ENCODE peak calls at places on chromosomes 12 and 14, in eight cellular contexts. Q is A549, G is transverse colon, E is testis, C is ovary, H is gastrocnemius medialis, S is Peyer's patch, D is body of pancreas. U is an unnamed sample.

GRCh38 chr14:51258280-51258679 is 18.2 kb downstream of the TMX1 start:
- DNase-seq in Q (no peak), G (no peak), E (no peak), C (no peak), H (no peak), S (no peak), D (no peak), U (no peak)

GRCh38 chr14:96727076-96727475 is 70.1 kb upstream of the VRK1 start:
- DNase-seq in Q (no peak), G (no peak), E (no peak), C (no peak), H (no peak), S (no peak), D (no peak), U (no peak)

GRCh38 chr12:106982229-106982628 is 4.7 kb downstream of the MTERF2 start:
- DNase-seq in Q (no peak), G (no peak), E (no peak), C (no peak), H (no peak), S (no peak), D (no peak), U (no peak)

GRCh38 chr14:30299915-30300314 is 259.0 kb upstream of the G2E3 start:
- DNase-seq in Q (no peak), G (no peak), E (no peak), C (no peak), H (no peak), S (no peak), D (no peak), U (no peak)

GRCh38 chr14:69094481-69094880 is 58.4 kb downstream of the DCAF5 start:
- DNase-seq in Q (no peak), G (no peak), E (no peak), C (no peak), H (no peak), S (no peak), D (no peak), U (no peak)

GRCh38 chr12:25553083-25553482 is at the start of gene LMNTD1:
- DNase-seq in Q (no peak), G (no peak), E (no peak), C (no peak), H (no peak), S (no peak), D (no peak), U (no peak)

GRCh38 chr14:71114580-71114979 is 207.3 kb downstream of the PCNX1 start:
- DNase-seq in Q (no peak), G (no peak), E (no peak), C (no peak), H (no peak), S (no peak), D (no peak), U (no peak)

GRCh38 chr12:102197789-102198188 is at the start of gene PMCH:
- DNase-seq in Q (no peak), G (no peak), E (no peak), C (no peak), H (no peak), S (no peak), D (no peak), U (no peak)

GRCh38 chr12:95339086-95339788 is 121.6 kb downstream of the VEZT start:
- DNase-seq in Q (no peak), G (no peak), E (no peak), C (no peak), H (no peak), S (no peak), D (no peak), U (no peak)

GRCh38 chr12:85130631-85131030 is 94.5 kb downstream of the LRRIQ1 start:
- DNase-seq in Q (no peak), G (no peak), E (no peak), C (no peak), H (no peak), S (no peak), D (no peak), U (no peak)

GRCh38 chr12:3992945-3993344 is 119.7 kb upstream of the PARP11 start:
- DNase-seq in Q (no peak), G (no peak), E (no peak), C (no peak), H (no peak), S (no peak), D (no peak), U (no peak)

GRCh38 chr14:74202113-74202512 is 37.1 kb upstream of the VSX2 start:
- DNase-seq in Q (no peak), G (no peak), E (no peak), C (no peak), H (no peak), S (no peak), D (no peak), U (no peak)

GRCh38 chr12:93156091-93156490 is 221.6 kb upstream of the NUDT4 start:
- DNase-seq in Q (no peak), G (no peak), E (no peak), C (no peak), H (no peak), S (no peak), D (peak), U (no peak)

GRCh38 chr12:96988919-96989318 is 81.9 kb downstream of the NEDD1 start:
- DNase-seq in Q (no peak), G (no peak), E (no peak), C (no peak), H (no peak), S (no peak), D (no peak), U (no peak)

GRCh38 chr14:73787760-73788508 is 63.7 kb upstream of the PTGR2 start:
- DNase-seq in Q (no peak), G (no peak), E (no peak), C (peak), H (no peak), S (no peak), D (no peak), U (no peak)

GRCh38 chr12:77352941-77353340 is 287.6 kb upstream of the E2F7 start:
- DNase-seq in Q (no peak), G (no peak), E (no peak), C (no peak), H (no peak), S (no peak), D (no peak), U (no peak)

GRCh38 chr14:79408696-79409095 is 802.6 kb downstream of the DIO2 start:
- DNase-seq in Q (no peak), G (no peak), E (no peak), C (no peak), H (no peak), S (no peak), D (no peak), U (no peak)

GRCh38 chr12:92064420-92064819 is 81.2 kb downstream of the BTG1 start:
- DNase-seq in Q (no peak), G (no peak), E (no peak), C (no peak), H (no peak), S (no peak), D (peak), U (no peak)

GRCh38 chr14:105207460-105207901 is 26.4 kb upstream of the NUDT14 start:
- DNase-seq in Q (no peak), G (no peak), E (no peak), C (no peak), H (no peak), S (no peak), D (no peak), U (no peak)

GRCh38 chr14:94569381-94570001 is 8.2 kb downstream of the SERPINA4 start:
- DNase-seq in Q (no peak), G (no peak), E (peak), C (no peak), H (no peak), S (no peak), D (no peak), U (no peak)

GRCh38 chr12:64102339-64102738 is 119.8 kb downstream of the KICS2 start:
- DNase-seq in Q (no peak), G (no peak), E (no peak), C (no peak), H (no peak), S (no peak), D (no peak), U (no peak)

GRCh38 chr12:14545144-14546124 is 22.2 kb downstream of the PLBD1 start:
- DNase-seq in Q (no peak), G (peak), E (no peak), C (no peak), H (no peak), S (no peak), D (no peak), U (no peak)

GRCh38 chr14:41606249-41607118 is at the start of gene LRFN5:
- DNase-seq in Q (no peak), G (no peak), E (peak), C (peak), H (no peak), S (no peak), D (no peak), U (no peak)

GRCh38 chr12:49347307-49348237 is 884 bp downstream of the DNAJC22 start:
- DNase-seq in Q (peak), G (peak), E (peak), C (peak), H (no peak), S (peak), D (peak), U (peak)

GRCh38 chr12:109561711-109562030 is 11.6 kb downstream of the MMAB start:
- DNase-seq in Q (no peak), G (no peak), E (no peak), C (no peak), H (no peak), S (no peak), D (no peak), U (no peak)

GRCh38 chr12:3279832-3280231 is 202.7 kb downstream of the TSPAN9 start:
- DNase-seq in Q (no peak), G (no peak), E (no peak), C (no peak), H (no peak), S (no peak), D (no peak), U (no peak)

GRCh38 chr14:104976198-104977007 is 1.8 kb downstream of the AHNAK2 start:
- DNase-seq in Q (peak), G (peak), E (peak), C (peak), H (peak), S (peak), D (peak), U (peak)

GRCh38 chr14:104390221-104390931 is 189.2 kb upstream of the C14orf180 start:
- DNase-seq in Q (no peak), G (no peak), E (peak), C (no peak), H (no peak), S (peak), D (no peak), U (no peak)

DNA sequence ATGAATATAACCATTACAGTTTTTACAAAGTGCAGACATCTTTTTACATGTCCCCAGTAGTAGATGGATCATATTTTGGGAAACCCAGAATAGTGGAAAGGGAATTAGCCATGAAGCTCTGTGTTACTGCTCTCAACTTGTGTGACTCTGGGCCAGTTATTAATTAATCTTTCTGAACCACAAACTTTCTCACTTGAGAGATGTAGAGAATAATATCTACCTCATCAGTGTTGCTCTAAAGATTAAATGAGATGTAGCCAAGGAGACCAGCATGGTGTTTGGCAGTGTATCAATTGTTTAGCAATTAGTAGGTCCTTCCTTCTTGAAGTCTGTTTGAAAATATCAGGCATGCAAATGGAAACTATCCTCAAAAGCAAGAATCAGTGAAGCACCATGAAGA is 169.2 kb downstream of the TMTC2 start:
- DNase-seq in Q (no peak), G (no peak), E (no peak), C (no peak), H (no peak), S (no peak), D (no peak), U (no peak)
- TF ChIP-seq POLR2A in Q (no peak), G (no peak), E (no peak), C (no peak), H (no peak), S (no peak), D (no peak), U (no peak)

GRCh38 chr14:90585106-90585505 is 188.3 kb downstream of the CALM1 start:
- DNase-seq in Q (no peak), G (no peak), E (no peak), C (no peak), H (no peak), S (no peak), D (no peak), U (no peak)

GRCh38 chr14:90583427-90583826 is 186.6 kb downstream of the CALM1 start:
- DNase-seq in Q (no peak), G (no peak), E (no peak), C (no peak), H (no peak), S (no peak), D (no peak), U (no peak)

GRCh38 chr14:90581745-90582144 is 184.9 kb downstream of the CALM1 start:
- DNase-seq in Q (no peak), G (no peak), E (no peak), C (no peak), H (no peak), S (no peak), D (no peak), U (no peak)

GRCh38 chr14:90582166-90582565 is 185.3 kb downstream of the CALM1 start:
- DNase-seq in Q (no peak), G (no peak), E (no peak), C (no peak), H (no peak), S (no peak), D (no peak), U (no peak)

DNA sequence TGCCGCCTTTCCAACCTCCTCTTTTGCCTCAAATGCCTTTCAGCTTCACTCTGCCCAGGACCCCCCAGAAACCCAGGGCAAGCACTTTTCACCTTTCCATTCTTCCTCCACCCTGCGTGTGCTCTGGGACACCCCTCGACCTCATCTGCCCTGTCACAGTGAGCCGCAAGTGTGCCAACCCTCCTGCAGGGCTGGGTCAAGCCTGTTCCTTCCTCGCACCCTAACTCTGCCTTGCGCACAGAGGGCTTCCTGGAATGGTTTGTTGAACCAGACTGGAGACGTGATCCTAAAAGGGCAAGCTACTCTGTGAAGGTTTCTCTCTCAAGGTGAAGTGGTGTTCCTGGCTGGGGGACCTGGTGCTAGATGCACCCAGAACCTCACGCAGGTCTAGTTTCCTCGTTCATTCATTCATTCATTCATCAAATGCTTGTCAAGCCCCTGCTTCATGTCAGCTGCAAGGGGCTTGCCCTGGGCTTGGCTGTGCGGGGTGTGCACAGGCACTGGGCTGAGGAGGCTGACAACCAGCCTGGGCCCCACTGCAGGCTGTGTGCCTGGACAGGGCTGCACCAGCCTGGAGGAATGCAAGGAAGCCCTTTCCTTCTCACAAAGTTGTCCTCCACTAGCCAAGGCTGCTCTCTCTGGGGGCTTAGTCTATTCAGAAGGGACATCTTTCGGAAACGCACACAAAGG is 187.2 kb downstream of the CALM1 start:
- DNase-seq in Q (no peak), G (no peak), E (no peak), C (no peak), H (no peak), S (no peak), D (no peak), U (no peak)
- TF ChIP-seq POLR2A in Q (no peak), G (no peak), E (no peak), C (no peak), H (no peak), S (no peak), D (no peak), U (no peak)

DNA sequence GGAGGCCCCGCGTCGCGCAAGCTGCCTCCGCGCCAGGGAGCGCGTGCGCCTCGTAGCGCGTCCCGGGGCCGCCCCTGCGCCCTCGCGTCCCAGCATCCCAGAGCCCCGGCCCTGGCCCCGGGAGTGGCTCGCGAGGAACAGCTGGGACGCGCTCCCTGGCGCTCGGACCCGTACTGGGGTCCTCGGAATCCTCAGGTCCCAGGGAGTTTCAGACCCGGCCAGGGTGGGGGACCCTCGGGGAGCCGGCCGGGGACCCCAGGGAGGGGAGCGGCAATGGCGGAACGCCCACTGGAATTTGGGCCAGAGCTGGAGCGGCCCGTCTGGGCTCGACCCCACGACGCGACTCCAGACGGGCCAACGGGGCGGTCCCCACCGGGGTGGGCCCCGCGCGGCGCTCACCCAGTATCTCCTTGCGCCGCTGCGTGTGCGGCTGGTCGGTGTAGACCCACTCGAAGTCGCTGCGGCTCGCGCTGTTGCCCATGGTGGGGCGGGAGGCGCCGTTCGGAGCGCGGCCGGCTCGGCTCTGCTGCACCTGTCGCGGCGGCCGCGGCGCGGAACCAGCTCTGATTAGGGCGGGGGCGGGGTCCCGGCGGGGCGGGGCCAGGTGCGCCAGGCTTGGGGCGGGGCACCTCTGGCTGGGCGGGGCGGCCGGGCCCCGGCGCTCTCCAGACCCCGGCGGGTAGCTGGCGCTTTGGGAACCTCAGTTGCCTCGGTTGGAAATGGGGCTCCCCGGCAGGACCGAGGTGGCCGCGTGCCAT is at the start of gene DEGS2:
- DNase-seq in Q (peak), G (peak), E (peak), C (no peak), H (no peak), S (peak), D (peak), U (no peak)
- TF ChIP-seq POLR2A in Q (no peak), G (peak), E (no peak), C (no peak), H (no peak), S (peak), D (peak), U (no peak)

DNA sequence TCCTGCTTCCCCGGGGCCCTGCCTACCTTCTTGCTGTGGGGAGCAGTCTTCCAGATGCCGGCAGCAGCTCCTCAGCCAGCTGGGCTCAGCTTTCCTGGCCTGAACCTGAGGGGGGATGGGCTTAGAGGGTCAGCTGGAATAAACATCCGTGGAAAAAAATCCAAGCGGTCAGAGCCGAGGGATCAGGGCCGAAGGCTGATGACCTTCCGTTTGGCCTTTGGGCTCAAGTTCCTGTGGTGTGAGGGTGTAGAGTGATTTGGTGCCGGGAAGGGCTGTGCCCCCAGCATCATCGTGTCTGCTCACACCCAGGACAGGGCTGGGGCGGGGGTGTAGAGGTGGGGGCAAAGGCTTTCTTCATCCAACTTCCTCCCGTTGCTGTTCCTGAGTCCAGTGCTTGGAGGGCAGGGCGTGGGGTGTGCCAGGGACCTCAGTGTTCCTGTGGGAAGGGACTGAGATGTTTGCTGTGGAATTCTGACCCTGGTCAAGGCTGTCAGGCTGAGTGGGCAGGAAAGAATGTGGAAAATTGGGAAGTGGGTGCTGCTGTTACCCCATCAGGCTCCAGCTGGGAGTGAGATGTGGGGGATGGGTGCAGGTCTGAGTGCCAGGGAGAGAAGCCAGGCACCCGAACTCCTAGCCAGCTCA is 2.6 kb downstream of the SMIM41 start:
- DNase-seq in Q (no peak), G (no peak), E (peak), C (peak), H (no peak), S (no peak), D (peak), U (no peak)
- TF ChIP-seq POLR2A in Q (no peak), G (no peak), E (no peak), C (no peak), H (no peak), S (no peak), D (no peak), U (no peak)

DNA sequence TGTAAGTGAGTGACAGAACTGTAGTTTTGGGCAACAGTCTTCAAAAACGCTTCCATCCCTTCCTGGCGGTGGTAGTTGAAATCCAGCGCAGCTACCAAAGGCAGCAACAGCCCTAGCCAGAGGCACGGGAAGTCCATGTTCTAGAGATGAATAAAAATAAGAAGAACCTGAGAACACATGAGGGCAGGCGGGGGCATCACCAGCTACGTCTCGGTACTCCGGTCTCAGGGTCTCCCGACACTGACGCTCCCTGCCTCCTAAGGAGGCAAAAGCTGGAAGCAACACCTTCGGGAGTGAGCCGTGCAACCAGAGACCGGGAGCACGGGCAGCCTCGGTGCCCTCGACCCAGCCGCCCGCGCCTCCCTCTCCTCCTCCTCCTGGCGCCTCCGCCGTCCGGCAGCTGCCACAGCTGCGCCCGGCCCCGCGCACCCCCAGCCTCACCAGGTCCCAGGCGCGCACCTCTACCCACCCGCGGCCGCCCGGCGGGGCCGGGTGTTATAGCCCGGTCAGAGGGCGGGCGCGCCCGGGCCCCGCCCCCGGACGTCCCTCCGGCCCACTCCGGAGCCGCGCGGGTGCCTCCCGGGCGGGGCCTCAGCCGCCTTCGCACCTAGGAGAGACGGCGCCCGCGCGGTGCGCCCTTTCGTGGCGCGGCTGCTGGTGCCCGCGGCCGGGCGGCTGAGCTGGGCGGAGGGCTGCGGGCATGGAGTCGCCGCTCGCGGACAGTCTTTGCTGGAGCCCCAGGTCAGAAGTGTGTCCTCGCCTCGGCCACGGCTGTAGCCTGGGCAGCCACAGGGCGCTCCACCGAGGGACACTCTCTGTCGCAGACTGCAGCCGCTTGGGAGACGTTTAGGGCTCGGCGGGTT is at the start of gene CPM:
- DNase-seq in Q (peak), G (peak), E (peak), C (peak), H (peak), S (peak), D (peak), U (no peak)
- TF ChIP-seq POLR2A in Q (peak), G (peak), E (peak), C (peak), H (peak), S (peak), D (peak), U (no peak)